ENCODE peak calls at places on chromosome 22, in nine cellular contexts. One of them, this sample, is unnamed.

GRCh38 chr22:49365910-49366309 is 461.8 kb downstream of the BRD1 start:
- DNase-seq in naive thymus-derived CD4-positive, alpha-beta T cell: no peak
- DNase-seq in breast epithelium: peak; percentile 30
- DNase-seq in esophagus squamous epithelium: no peak
- DNase-seq in colonic mucosa: peak; percentile 4
- DNase-seq in esophagus muscularis mucosa: no peak
- DNase-seq in tibial artery: no peak
- DNase-seq in stomach: peak; percentile 14
- DNase-seq in ovary: no peak
- DNase-seq in this sample: no peak

GRCh38 chr22:18103527-18104269 is 6.9 kb upstream of the TUBA8 start:
- DNase-seq in naive thymus-derived CD4-positive, alpha-beta T cell: no peak
- DNase-seq in breast epithelium: no peak
- DNase-seq in esophagus squamous epithelium: no peak
- DNase-seq in colonic mucosa: no peak
- DNase-seq in esophagus muscularis mucosa: no peak
- DNase-seq in tibial artery: no peak
- DNase-seq in stomach: no peak
- DNase-seq in ovary: no peak
- DNase-seq in this sample: no peak

GRCh38 chr22:17091851-17092250 is 7.1 kb downstream of the IL17RA start:
- DNase-seq in naive thymus-derived CD4-positive, alpha-beta T cell: no peak
- DNase-seq in breast epithelium: no peak
- DNase-seq in esophagus squamous epithelium: no peak
- DNase-seq in colonic mucosa: no peak
- DNase-seq in esophagus muscularis mucosa: no peak
- DNase-seq in tibial artery: no peak
- DNase-seq in stomach: peak; percentile 2
- DNase-seq in ovary: no peak
- DNase-seq in this sample: no peak

GRCh38 chr22:17769716-17770082 is 4.6 kb downstream of the BID start:
- DNase-seq in naive thymus-derived CD4-positive, alpha-beta T cell: no peak
- DNase-seq in breast epithelium: no peak
- DNase-seq in esophagus squamous epithelium: no peak
- DNase-seq in colonic mucosa: peak; percentile 80
- DNase-seq in esophagus muscularis mucosa: no peak
- DNase-seq in tibial artery: no peak
- DNase-seq in stomach: no peak
- DNase-seq in ovary: no peak
- DNase-seq in this sample: no peak

GRCh38 chr22:29167032-29167911 is 38.4 kb upstream of the EMID1 start:
- DNase-seq in naive thymus-derived CD4-positive, alpha-beta T cell: peak; percentile 17
- DNase-seq in breast epithelium: no peak
- DNase-seq in esophagus squamous epithelium: no peak
- DNase-seq in colonic mucosa: no peak
- DNase-seq in esophagus muscularis mucosa: no peak
- DNase-seq in tibial artery: no peak
- DNase-seq in stomach: no peak
- DNase-seq in ovary: no peak
- DNase-seq in this sample: no peak

GRCh38 chr22:49162841-49163240 is 664.8 kb downstream of the BRD1 start:
- DNase-seq in naive thymus-derived CD4-positive, alpha-beta T cell: no peak
- DNase-seq in breast epithelium: no peak
- DNase-seq in esophagus squamous epithelium: no peak
- DNase-seq in colonic mucosa: no peak
- DNase-seq in esophagus muscularis mucosa: no peak
- DNase-seq in tibial artery: no peak
- DNase-seq in stomach: no peak
- DNase-seq in ovary: no peak
- DNase-seq in this sample: no peak

GRCh38 chr22:50683994-50684371 is 11.4 kb downstream of the SHANK3 start:
- DNase-seq in naive thymus-derived CD4-positive, alpha-beta T cell: no peak
- DNase-seq in breast epithelium: no peak
- DNase-seq in esophagus squamous epithelium: no peak
- DNase-seq in colonic mucosa: no peak
- DNase-seq in esophagus muscularis mucosa: no peak
- DNase-seq in tibial artery: no peak
- DNase-seq in stomach: peak; percentile 13
- DNase-seq in ovary: no peak
- DNase-seq in this sample: no peak

GRCh38 chr22:20567993-20568417 is 60.6 kb downstream of the MED15 start:
- DNase-seq in naive thymus-derived CD4-positive, alpha-beta T cell: no peak
- DNase-seq in breast epithelium: no peak
- DNase-seq in esophagus squamous epithelium: no peak
- DNase-seq in colonic mucosa: no peak
- DNase-seq in esophagus muscularis mucosa: no peak
- DNase-seq in tibial artery: no peak
- DNase-seq in stomach: no peak
- DNase-seq in ovary: no peak
- DNase-seq in this sample: no peak

GRCh38 chr22:20503816-20504215 is 3.6 kb upstream of the MED15 start:
- DNase-seq in naive thymus-derived CD4-positive, alpha-beta T cell: no peak
- DNase-seq in breast epithelium: no peak
- DNase-seq in esophagus squamous epithelium: no peak
- DNase-seq in colonic mucosa: peak; percentile 81
- DNase-seq in esophagus muscularis mucosa: no peak
- DNase-seq in tibial artery: no peak
- DNase-seq in stomach: no peak
- DNase-seq in ovary: no peak
- DNase-seq in this sample: no peak

GRCh38 chr22:30327864-30328345 is 1.2 kb upstream of the TBC1D10A start:
- DNase-seq in naive thymus-derived CD4-positive, alpha-beta T cell: no peak
- DNase-seq in breast epithelium: no peak
- DNase-seq in esophagus squamous epithelium: no peak
- DNase-seq in colonic mucosa: peak; percentile 62
- DNase-seq in esophagus muscularis mucosa: no peak
- DNase-seq in tibial artery: no peak
- DNase-seq in stomach: no peak
- DNase-seq in ovary: no peak
- DNase-seq in this sample: no peak

GRCh38 chr22:46360097-46360496 is 24.6 kb downstream of the TRMU start:
- DNase-seq in naive thymus-derived CD4-positive, alpha-beta T cell: no peak
- DNase-seq in breast epithelium: no peak
- DNase-seq in esophagus squamous epithelium: no peak
- DNase-seq in colonic mucosa: no peak
- DNase-seq in esophagus muscularis mucosa: no peak
- DNase-seq in tibial artery: no peak
- DNase-seq in stomach: no peak
- DNase-seq in ovary: no peak
- DNase-seq in this sample: no peak

GRCh38 chr22:19948057-19948760 is 6.6 kb upstream of the TXNRD2 start:
- DNase-seq in naive thymus-derived CD4-positive, alpha-beta T cell: no peak
- DNase-seq in breast epithelium: no peak
- DNase-seq in esophagus squamous epithelium: no peak
- DNase-seq in colonic mucosa: no peak
- DNase-seq in esophagus muscularis mucosa: no peak
- DNase-seq in tibial artery: no peak
- DNase-seq in stomach: no peak
- DNase-seq in ovary: no peak
- DNase-seq in this sample: no peak

GRCh38 chr22:47658182-47658581 is 895.7 kb downstream of the TBC1D22A start:
- DNase-seq in naive thymus-derived CD4-positive, alpha-beta T cell: no peak
- DNase-seq in breast epithelium: no peak
- DNase-seq in esophagus squamous epithelium: no peak
- DNase-seq in colonic mucosa: no peak
- DNase-seq in esophagus muscularis mucosa: peak; percentile 82
- DNase-seq in tibial artery: no peak
- DNase-seq in stomach: no peak
- DNase-seq in ovary: no peak
- DNase-seq in this sample: no peak

GRCh38 chr22:19098157-19098556 is 24.1 kb downstream of the DGCR2 start:
- DNase-seq in naive thymus-derived CD4-positive, alpha-beta T cell: no peak
- DNase-seq in breast epithelium: no peak
- DNase-seq in esophagus squamous epithelium: no peak
- DNase-seq in colonic mucosa: no peak
- DNase-seq in esophagus muscularis mucosa: no peak
- DNase-seq in tibial artery: no peak
- DNase-seq in stomach: no peak
- DNase-seq in ovary: no peak
- DNase-seq in this sample: no peak

GRCh38 chr22:42950281-42950680 is 64.7 kb downstream of the PACSIN2 start:
- DNase-seq in naive thymus-derived CD4-positive, alpha-beta T cell: no peak
- DNase-seq in breast epithelium: no peak
- DNase-seq in esophagus squamous epithelium: no peak
- DNase-seq in colonic mucosa: no peak
- DNase-seq in esophagus muscularis mucosa: no peak
- DNase-seq in tibial artery: no peak
- DNase-seq in stomach: no peak
- DNase-seq in ovary: no peak
- DNase-seq in this sample: no peak
- H3K27ac ChIP-seq in naive thymus-derived CD4-positive, alpha-beta T cell: no peak overlapping the region
- H3K27ac ChIP-seq in breast epithelium: peak overlapping the region; percentile 16
- H3K27ac ChIP-seq in esophagus squamous epithelium: no peak overlapping the region
- H3K27ac ChIP-seq in colonic mucosa: no peak overlapping the region
- H3K27ac ChIP-seq in esophagus muscularis mucosa: peak overlapping the region; percentile 65
- H3K27ac ChIP-seq in tibial artery: peak overlapping the region; percentile 96
- H3K27ac ChIP-seq in stomach: no peak overlapping the region
- H3K27ac ChIP-seq in ovary: no peak overlapping the region
- H3K27ac ChIP-seq in this sample: no peak overlapping the region

DNA sequence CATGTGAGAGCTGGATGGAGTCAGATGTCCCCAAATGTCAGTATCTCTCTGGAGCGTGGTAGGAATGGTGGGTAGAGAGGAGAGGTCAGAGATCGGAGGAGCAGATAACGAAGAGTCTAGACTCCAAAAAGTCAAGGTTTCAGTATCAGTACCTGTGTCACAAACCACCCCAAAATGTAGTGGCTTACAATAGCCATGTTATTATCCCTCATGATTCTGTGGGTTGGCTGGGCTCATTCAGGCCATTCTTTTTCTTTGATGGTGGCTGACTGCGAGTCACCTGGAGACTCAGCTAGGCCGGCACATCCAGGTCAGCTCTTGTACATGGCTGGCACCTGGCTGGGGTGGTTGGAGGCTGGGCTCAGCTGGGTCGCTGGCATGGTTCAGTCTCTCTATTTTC is 7.3 kb upstream of the SSTR3 start:
- DNase-seq in naive thymus-derived CD4-positive, alpha-beta T cell: no peak
- DNase-seq in breast epithelium: no peak
- DNase-seq in esophagus squamous epithelium: no peak
- DNase-seq in colonic mucosa: no peak
- DNase-seq in esophagus muscularis mucosa: no peak
- DNase-seq in tibial artery: no peak
- DNase-seq in stomach: no peak
- DNase-seq in ovary: no peak
- DNase-seq in this sample: no peak
- H3K27ac ChIP-seq in naive thymus-derived CD4-positive, alpha-beta T cell: peak overlapping the region; percentile 77
- H3K27ac ChIP-seq in breast epithelium: no peak overlapping the region
- H3K27ac ChIP-seq in esophagus squamous epithelium: no peak overlapping the region
- H3K27ac ChIP-seq in colonic mucosa: peak overlapping the region; percentile 61
- H3K27ac ChIP-seq in esophagus muscularis mucosa: no peak overlapping the region
- H3K27ac ChIP-seq in tibial artery: no peak overlapping the region
- H3K27ac ChIP-seq in stomach: no peak overlapping the region
- H3K27ac ChIP-seq in ovary: no peak overlapping the region
- H3K27ac ChIP-seq in this sample: no peak overlapping the region

DNA sequence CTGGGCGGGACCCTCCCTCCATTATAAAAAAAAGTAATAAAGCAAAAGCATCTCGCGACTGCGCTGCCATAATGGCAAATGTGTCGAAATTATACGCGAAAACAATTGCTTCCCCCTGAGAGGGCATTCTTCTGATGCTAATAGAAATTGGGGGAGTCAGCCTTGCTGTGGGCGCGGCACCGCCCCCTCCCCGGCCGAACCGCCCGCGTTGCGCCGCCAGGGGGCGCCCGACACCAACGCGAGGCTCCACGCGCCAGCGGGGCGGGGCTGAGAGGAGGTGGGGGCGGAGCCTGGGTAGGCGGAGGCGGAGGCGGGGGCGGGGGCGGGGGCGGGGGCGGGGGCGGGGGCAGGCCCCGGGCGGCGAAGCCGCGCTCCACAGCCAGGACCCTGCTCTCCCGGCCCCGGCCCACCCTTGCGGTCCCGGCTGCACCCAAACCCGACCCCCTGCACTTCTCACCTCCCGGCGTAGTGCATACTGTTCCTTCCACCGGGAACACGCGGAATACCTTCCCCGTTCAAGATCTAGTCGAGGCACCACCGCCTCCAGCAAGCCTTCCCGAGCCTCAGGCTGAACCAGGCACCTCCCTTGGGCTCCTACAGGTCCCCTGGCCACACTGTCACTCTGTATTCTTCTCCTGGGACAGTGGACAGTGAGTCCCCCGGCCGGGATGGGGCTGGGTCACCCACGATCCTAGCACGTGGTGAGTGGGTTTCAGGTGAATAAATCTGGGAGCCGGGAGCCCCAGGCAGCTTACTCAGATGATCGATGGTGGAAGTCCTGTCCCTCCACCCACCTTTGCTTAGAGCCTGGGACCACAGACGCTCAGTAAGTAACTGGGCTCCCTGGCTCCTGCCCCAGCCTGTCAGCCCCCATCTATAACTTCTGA is 15.5 kb upstream of the UPK3A start:
- DNase-seq in naive thymus-derived CD4-positive, alpha-beta T cell: peak; percentile 90
- DNase-seq in breast epithelium: peak; percentile 81
- DNase-seq in esophagus squamous epithelium: no peak
- DNase-seq in colonic mucosa: peak; percentile 87
- DNase-seq in esophagus muscularis mucosa: no peak
- DNase-seq in tibial artery: peak; percentile 79
- DNase-seq in stomach: peak; percentile 92
- DNase-seq in ovary: peak; percentile 93
- DNase-seq in this sample: peak; percentile 78
- H3K27ac ChIP-seq in naive thymus-derived CD4-positive, alpha-beta T cell: peak overlapping the region; percentile 28
- H3K27ac ChIP-seq in breast epithelium: peak overlapping the region; percentile 68
- H3K27ac ChIP-seq in esophagus squamous epithelium: peak overlapping the region; percentile 35
- H3K27ac ChIP-seq in colonic mucosa: no peak overlapping the region
- H3K27ac ChIP-seq in esophagus muscularis mucosa: peak overlapping the region; percentile 62
- H3K27ac ChIP-seq in tibial artery: peak overlapping the region; percentile 69
- H3K27ac ChIP-seq in stomach: peak overlapping the region; percentile 63
- H3K27ac ChIP-seq in ovary: no peak overlapping the region
- H3K27ac ChIP-seq in this sample: peak overlapping the region; percentile 57

DNA sequence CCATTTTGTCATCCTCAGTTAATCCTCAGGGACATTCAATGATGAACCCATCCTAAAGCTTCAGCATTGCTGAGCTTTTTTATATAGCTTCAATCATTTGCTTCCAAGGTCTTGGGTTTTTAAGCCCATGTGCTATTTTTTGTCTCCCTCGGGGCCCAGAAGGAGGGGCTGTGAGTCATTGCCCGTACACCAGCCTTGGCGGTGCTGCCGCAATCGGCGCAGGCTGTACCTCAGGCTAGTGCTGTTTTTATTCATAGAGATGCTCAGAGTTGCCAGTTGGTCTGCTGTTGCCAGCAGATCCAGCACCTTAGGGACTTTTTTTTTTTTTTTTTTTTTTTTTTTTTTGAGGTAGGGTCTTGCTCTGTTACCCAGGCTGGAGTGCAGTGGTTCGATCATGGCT is 35.5 kb downstream of the ACO2 start:
- DNase-seq in naive thymus-derived CD4-positive, alpha-beta T cell: no peak
- DNase-seq in breast epithelium: no peak
- DNase-seq in esophagus squamous epithelium: no peak
- DNase-seq in colonic mucosa: no peak
- DNase-seq in esophagus muscularis mucosa: no peak
- DNase-seq in tibial artery: peak; percentile 69
- DNase-seq in stomach: no peak
- DNase-seq in ovary: no peak
- DNase-seq in this sample: peak; percentile 17
- H3K27ac ChIP-seq in naive thymus-derived CD4-positive, alpha-beta T cell: no peak overlapping the region
- H3K27ac ChIP-seq in breast epithelium: no peak overlapping the region
- H3K27ac ChIP-seq in esophagus squamous epithelium: no peak overlapping the region
- H3K27ac ChIP-seq in colonic mucosa: no peak overlapping the region
- H3K27ac ChIP-seq in esophagus muscularis mucosa: peak overlapping the region; percentile 56
- H3K27ac ChIP-seq in tibial artery: peak overlapping the region; percentile 68
- H3K27ac ChIP-seq in stomach: no peak overlapping the region
- H3K27ac ChIP-seq in ovary: no peak overlapping the region
- H3K27ac ChIP-seq in this sample: no peak overlapping the region